ENCODE peak calls at places on chromosomes 16 and 17, in five cellular contexts. I, G, X, J and Z are unnamed samples.

GRCh38 chr16:25126820-25127232 is 15.3 kb downstream of the LCMT1 start:
- DNase-seq in I (peak), G (no peak), X (no peak), J (no peak), Z (no peak)

GRCh38 chr16:88274847-88275246 is 107.9 kb upstream of the ZNF469 start:
- DNase-seq in I (no peak), G (peak), X (peak), J (no peak), Z (no peak)

GRCh38 chr16:72962347-72962746 is 85.6 kb downstream of the ZFHX3 start:
- DNase-seq in I (no peak), G (no peak), X (no peak), J (no peak), Z (no peak)

GRCh38 chr16:59573528-59574271 is 839.6 kb upstream of the GOT2 start:
- DNase-seq in I (no peak), G (no peak), X (no peak), J (no peak), Z (no peak)

GRCh38 chr16:52611817-52612673 is 65.1 kb upstream of the TOX3 start:
- DNase-seq in I (no peak), G (no peak), X (no peak), J (no peak), Z (no peak)

GRCh38 chr17:49016775-49017463 is 19.7 kb downstream of the IGF2BP1 start:
- DNase-seq in I (peak), G (peak), X (no peak), J (no peak), Z (no peak)

GRCh38 chr17:67212716-67213417 is 32.1 kb downstream of the HELZ start:
- DNase-seq in I (no peak), G (no peak), X (no peak), J (no peak), Z (no peak)

GRCh38 chr17:15177343-15177742 is 87.8 kb downstream of the PMP22 start:
- DNase-seq in I (no peak), G (no peak), X (no peak), J (no peak), Z (no peak)

GRCh38 chr17:34182036-34182803 is 72.9 kb upstream of the CCL2 start:
- DNase-seq in I (no peak), G (no peak), X (no peak), J (no peak), Z (no peak)

GRCh38 chr17:74431568-74432483 is at the start of gene GPRC5C:
- DNase-seq in I (peak), G (peak), X (peak), J (peak), Z (peak)

GRCh38 chr16:81497690-81498089 is 53.1 kb downstream of the CMIP start:
- DNase-seq in I (no peak), G (no peak), X (peak), J (no peak), Z (no peak)

GRCh38 chr16:4515611-4516233 is 22.9 kb downstream of the CDIP1 start:
- DNase-seq in I (no peak), G (no peak), X (no peak), J (no peak), Z (no peak)
- H3K27ac ChIP-seq in I (peak), G (peak), X (peak), J (peak), Z (peak)

DNA sequence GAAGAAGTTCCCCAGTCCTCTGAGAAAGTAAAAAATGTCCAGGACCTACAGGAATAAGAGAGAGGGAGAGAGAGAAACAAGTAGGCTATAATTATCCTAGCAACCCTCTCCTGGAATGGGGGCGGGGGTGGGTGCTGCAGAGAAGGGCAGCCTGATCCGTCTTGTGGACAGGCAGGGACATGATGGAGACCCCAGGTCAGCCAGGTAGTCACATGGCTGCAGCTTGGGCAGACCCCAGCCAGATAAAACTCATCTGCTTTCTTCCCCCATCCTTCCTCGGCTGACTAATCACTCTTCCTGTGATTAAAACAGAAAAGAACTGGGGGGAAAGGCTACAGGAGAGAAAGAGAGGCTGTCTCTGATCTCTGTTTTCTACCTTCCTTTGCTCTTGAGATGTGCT is 32.6 kb downstream of the COPZ2 start:
- DNase-seq in I (no peak), G (no peak), X (no peak), J (no peak), Z (no peak)
- H3K27ac ChIP-seq in I (no peak), G (no peak), X (no peak), J (no peak), Z (no peak)

GRCh38 chr17:79350516-79350915 is 260.3 kb downstream of the RBFOX3 start:
- DNase-seq in I (no peak), G (no peak), X (peak), J (no peak), Z (no peak)
- H3K27ac ChIP-seq in I (no peak), G (no peak), X (no peak), J (no peak), Z (no peak)

DNA sequence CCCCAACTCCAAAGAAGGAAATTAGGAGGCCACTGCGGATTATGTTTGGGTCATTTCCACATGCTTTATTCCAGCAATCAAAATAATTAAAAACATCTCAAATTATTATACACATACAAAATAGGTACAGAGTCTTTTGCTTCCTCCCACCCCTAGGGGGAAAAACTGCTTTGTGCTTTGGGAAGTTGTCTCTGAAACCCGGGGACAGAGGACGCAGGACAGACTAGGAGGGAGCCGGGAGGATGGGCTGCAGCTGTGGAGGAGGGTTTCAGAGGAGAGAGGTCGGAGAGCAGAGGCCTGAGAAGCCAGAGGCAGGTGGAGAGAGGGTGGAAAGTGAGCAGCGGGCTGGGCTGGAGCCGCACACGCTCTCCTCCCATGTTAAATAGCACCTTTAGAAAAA is 17.4 kb downstream of the COL1A1 start:
- DNase-seq in I (no peak), G (no peak), X (peak), J (no peak), Z (no peak)
- H3K27ac ChIP-seq in I (no peak), G (peak), X (no peak), J (no peak), Z (no peak)

GRCh38 chr17:31931781-31932180 is 5.0 kb upstream of the SUZ12 start:
- DNase-seq in I (no peak), G (no peak), X (no peak), J (no peak), Z (no peak)
- H3K27ac ChIP-seq in I (no peak), G (no peak), X (no peak), J (no peak), Z (no peak)

GRCh38 chr17:72349508-72350472 is 229.0 kb downstream of the SOX9 start:
- DNase-seq in I (no peak), G (no peak), X (no peak), J (no peak), Z (no peak)

GRCh38 chr17:72351365-72351764 is 230.5 kb downstream of the SOX9 start:
- DNase-seq in I (no peak), G (no peak), X (no peak), J (no peak), Z (no peak)

GRCh38 chr17:72357764-72358365 is 237.0 kb downstream of the SOX9 start:
- DNase-seq in I (no peak), G (no peak), X (no peak), J (no peak), Z (no peak)

GRCh38 chr17:72351884-72352346 is 231.1 kb downstream of the SOX9 start:
- DNase-seq in I (no peak), G (no peak), X (no peak), J (no peak), Z (no peak)

GRCh38 chr17:72353502-72353901 is 232.7 kb downstream of the SOX9 start:
- DNase-seq in I (no peak), G (no peak), X (no peak), J (no peak), Z (no peak)
- H3K27ac ChIP-seq in I (no peak), G (no peak), X (no peak), J (no peak), Z (no peak)